ENCODE peak calls at places on chromosomes 12 and 14, in seven cellular contexts. H is uterus; Y is GM23248; I is neuronal stem cell; O is keratinocyte; V is naive thymus-derived CD4-positive, alpha-beta T cell; U is OCI-LY7. E is an unnamed sample.

GRCh38 chr12:121366063-121366459 is 13.8 kb upstream of the ANAPC5 start:
- DNase-seq in H (no peak), U (no peak), V (no peak), O (no peak), Y (peak), I (no peak), E (no peak)

GRCh38 chr14:32307881-32308582 is 21.1 kb upstream of the AKAP6 start:
- DNase-seq in V (no peak), H (no peak), I (no peak), U (no peak), Y (no peak), O (peak), E (peak)

GRCh38 chr12:59472273-59472672 is 123.6 kb upstream of the SLC16A7 start:
- DNase-seq in I (no peak), H (no peak), U (no peak), V (no peak), Y (no peak), O (no peak), E (no peak)

GRCh38 chr14:68977741-68978549 is 1.2 kb downstream of the ACTN1 start:
- DNase-seq in I (peak), H (peak), O (peak), U (no peak), Y (peak), V (peak), E (peak)

GRCh38 chr14:30551460-30551859 is 7.5 kb upstream of the G2E3 start:
- DNase-seq in Y (no peak), I (no peak), O (no peak), V (no peak), U (no peak), H (no peak), E (no peak)

GRCh38 chr12:101642115-101643067 is 47.6 kb downstream of the MYBPC1 start:
- DNase-seq in U (no peak), Y (no peak), H (no peak), I (peak), O (no peak), V (peak), E (peak)

GRCh38 chr14:91402278-91403068 is 15.1 kb downstream of the CCDC88C start:
- DNase-seq in I (no peak), Y (no peak), O (no peak), H (peak), U (no peak), V (no peak), E (no peak)

GRCh38 chr14:58697927-58698641 is 60.3 kb downstream of the DACT1 start:
- DNase-seq in Y (no peak), I (no peak), H (no peak), O (no peak), V (no peak), U (no peak), E (no peak)

GRCh38 chr12:1367731-1368285 is 226.6 kb downstream of the FBXL14 start:
- DNase-seq in O (no peak), U (no peak), H (no peak), Y (peak), I (no peak), V (no peak), E (no peak)

GRCh38 chr12:120490833-120491512 is 4.9 kb upstream of the DYNLL1 start:
- DNase-seq in Y (no peak), H (no peak), I (no peak), U (no peak), O (no peak), V (no peak), E (no peak)

GRCh38 chr12:44021471-44021971 is 185.6 kb downstream of the TMEM117 start:
- DNase-seq in O (no peak), Y (no peak), U (no peak), I (no peak), H (no peak), V (no peak), E (no peak)

GRCh38 chr14:38202444-38203191 is 5.1 kb upstream of the SSTR1 start:
- DNase-seq in H (no peak), O (no peak), Y (no peak), U (peak), V (no peak), I (no peak), E (no peak)
- H3K27ac ChIP-seq in H (no peak), O (no peak), Y (no peak), U (no peak), V (no peak), I (no peak), E (no peak)

GRCh38 chr14:81837304-81837703 is 303.7 kb upstream of the SEL1L start:
- DNase-seq in Y (no peak), U (no peak), I (no peak), H (no peak), V (no peak), O (no peak), E (no peak)
- H3K27ac ChIP-seq in Y (no peak), U (no peak), I (no peak), H (no peak), V (no peak), O (no peak), E (no peak)

DNA sequence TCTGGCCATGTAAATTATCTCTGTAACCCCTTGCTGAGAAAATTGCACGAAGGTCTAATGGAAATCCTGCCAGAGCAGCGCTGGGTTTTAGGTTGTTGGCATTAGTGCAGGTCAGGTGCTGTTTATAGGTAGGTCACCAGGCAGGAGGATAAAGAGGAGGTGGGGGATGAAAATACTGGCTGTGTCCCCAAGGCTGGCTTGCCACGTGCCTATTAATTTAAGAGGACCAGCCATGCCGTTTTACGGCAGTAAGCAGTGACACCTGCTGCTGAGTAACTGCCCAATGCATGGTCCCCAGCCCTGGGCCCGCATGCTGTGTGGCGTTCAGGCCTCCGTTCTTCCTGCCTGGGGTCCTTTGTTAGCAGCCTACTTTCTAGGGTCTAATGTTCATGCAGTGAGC is 67.2 kb downstream of the WDR20 start:
- DNase-seq in Y (no peak), U (no peak), V (no peak), H (no peak), I (no peak), O (no peak), E (no peak)
- H3K27ac ChIP-seq in Y (no peak), U (no peak), V (no peak), H (no peak), I (no peak), O (no peak), E (no peak)

GRCh38 chr14:20988717-20989116 is 1.1 kb upstream of the METTL17 start:
- DNase-seq in V (no peak), I (no peak), Y (peak), O (no peak), H (no peak), U (no peak), E (no peak)
- H3K27ac ChIP-seq in V (no peak), I (no peak), Y (peak), O (peak), H (peak), U (no peak), E (no peak)

GRCh38 chr12:13666806-13667205 is 314.6 kb downstream of the GRIN2B start:
- DNase-seq in Y (no peak), I (no peak), V (no peak), H (no peak), U (no peak), O (no peak), E (no peak)
- H3K27ac ChIP-seq in Y (no peak), I (no peak), V (no peak), H (no peak), U (no peak), O (no peak), E (no peak)

E was measured in right lobe of liver.